ENCODE peak calls at places on chromosomes 2 and 18, in four cellular contexts. S is NCI-H1436 treated with DMSO at 0.1 percent for 48 hours; V is midbrain; I is CD8-positive, alpha-beta T cell. H is an unnamed sample.

GRCh38 chr18:9508446-9509025 is 33.2 kb downstream of the RALBP1 start:
- DNase-seq in S (no peak), V (no peak), I (no peak), H (no peak)

GRCh38 chr2:29262681-29263260 is 147.6 kb downstream of the CLIP4 start:
- DNase-seq in S (peak; percentile 40), V (no peak), I (no peak), H (peak; percentile 63)

GRCh38 chr2:131039908-131040660 is 53.2 kb downstream of the FAM168B start:
- DNase-seq in S (no peak), V (no peak), I (no peak), H (peak; percentile 65)

GRCh38 chr18:6607348-6607747 is 122.2 kb upstream of the ARHGAP28 start:
- DNase-seq in S (no peak), V (no peak), I (no peak), H (no peak)

GRCh38 chr2:16475581-16475980 is 190.1 kb downstream of the CYRIA start:
- DNase-seq in S (no peak), V (no peak), I (no peak), H (peak; percentile 24)

GRCh38 chr2:207254526-207255464 is 89.0 kb upstream of the KLF7 start:
- DNase-seq in S (no peak), V (no peak), I (no peak), H (no peak)

GRCh38 chr2:23497063-23497462 is 112.1 kb downstream of the KLHL29 start:
- DNase-seq in S (no peak), V (no peak), I (no peak), H (no peak)

GRCh38 chr2:46297546-46298271 is 502 bp downstream of the EPAS1 start:
- DNase-seq in S (no peak), V (no peak), I (peak; percentile 61), H (peak; percentile 76)